ENCODE peak calls at places on chromosomes 1 and 21, in four cellular contexts. P, G, M and H are unnamed samples. For H3K4me1, the result is how much of the 10 kb centered on the place peaks cover.

GRCh38 chr21:37407719-37408455 is 41.3 kb downstream of the DYRK1A start:
- DNase-seq in P (no peak), G (peak), M (no peak), H (no peak)

GRCh38 chr1:35558374-35559316 is 1.0 kb downstream of the NCDN start:
- DNase-seq in P (no peak), G (no peak), M (no peak), H (peak)

GRCh38 chr21:27112186-27112585 is 145.3 kb upstream of the ADAMTS5 start:
- DNase-seq in P (no peak), G (no peak), M (no peak), H (no peak)

GRCh38 chr1:212685429-212685828 is 14.2 kb downstream of the BATF3 start:
- DNase-seq in P (no peak), G (no peak), M (no peak), H (no peak)

GRCh38 chr1:56034222-56034621 is 545.1 kb downstream of the PLPP3 start:
- DNase-seq in P (no peak), G (no peak), M (no peak), H (no peak)

GRCh38 chr1:106232128-106232527 is 824.3 kb upstream of the PRMT6 start:
- DNase-seq in P (no peak), G (no peak), M (no peak), H (no peak)

GRCh38 chr1:245894843-245895242 is 612.2 kb downstream of the SMYD3 start:
- DNase-seq in P (no peak), G (peak), M (no peak), H (no peak)

GRCh38 chr1:168234846-168235547 is 9.2 kb downstream of the SFT2D2 start:
- DNase-seq in P (peak), G (no peak), M (peak), H (peak)

GRCh38 chr1:223748773-223749733 is 36.7 kb downstream of the CAPN2 start:
- DNase-seq in P (no peak), G (no peak), M (peak), H (peak)

GRCh38 chr1:17347769-17348592 is 24.0 kb upstream of the PADI6 start:
- DNase-seq in P (no peak), G (no peak), M (peak), H (no peak)

GRCh38 chr1:59738152-59738551 is 76.6 kb upstream of the HOOK1 start:
- DNase-seq in P (peak), G (no peak), M (no peak), H (no peak)

DNA sequence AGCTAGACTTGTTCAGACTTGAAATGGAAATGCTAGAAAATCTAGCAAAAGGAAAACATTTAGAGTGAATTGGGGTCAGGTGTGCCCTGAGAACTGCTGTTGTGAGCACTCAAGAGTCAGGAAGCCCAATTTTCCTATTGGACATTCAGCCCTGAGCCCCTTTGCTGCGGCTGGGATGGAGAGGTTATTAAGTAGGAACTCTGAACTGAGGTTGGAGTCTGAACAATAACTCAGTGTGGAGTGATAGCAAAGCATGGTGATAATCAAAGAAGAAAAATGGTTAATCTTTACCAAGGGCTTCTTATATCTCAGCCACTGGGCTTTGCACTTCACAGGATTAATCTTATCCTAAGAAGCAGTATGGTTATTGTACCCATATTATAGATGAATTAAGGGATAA is 52.0 kb downstream of the TMCO4 start:
- DNase-seq in P (no peak), G (no peak), M (no peak), H (no peak)
- H3K4me1 ChIP-seq in P (under half), G (under half), M (under half), H (under half)

DNA sequence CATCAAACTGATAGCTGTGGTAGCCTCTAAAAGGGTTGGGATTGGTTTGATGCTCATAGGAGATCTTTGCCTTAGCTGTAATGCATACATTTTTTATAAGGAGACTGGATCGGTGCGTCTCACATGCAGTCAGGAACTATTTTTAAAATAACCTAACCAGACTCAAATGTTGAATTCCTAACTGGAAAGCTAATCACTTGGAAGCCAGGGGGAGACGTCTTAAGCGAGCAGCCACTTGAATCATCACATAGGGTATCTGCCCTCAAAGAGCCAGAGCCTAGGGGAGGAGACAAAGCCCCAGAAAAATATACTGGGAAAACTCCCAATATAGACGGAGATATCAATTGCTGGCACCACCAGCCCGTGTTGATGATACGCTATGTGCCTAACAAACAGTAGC is 61.7 kb upstream of the PUM1 start:
- DNase-seq in P (no peak), G (no peak), M (no peak), H (no peak)
- TF ChIP-seq JUNB in P (no peak), G (no peak), M (no peak), H (no peak)

GRCh38 chr1:154550070-154550469 is 8.4 kb downstream of the UBE2Q1 start:
- DNase-seq in P (no peak), G (no peak), M (no peak), H (no peak)

GRCh38 chr1:154547333-154547732 is 11.1 kb downstream of the UBE2Q1 start:
- DNase-seq in P (no peak), G (no peak), M (no peak), H (no peak)

GRCh38 chr1:154549371-154549770 is 9.1 kb downstream of the UBE2Q1 start:
- DNase-seq in P (no peak), G (no peak), M (no peak), H (no peak)

GRCh38 chr1:154546264-154547043 is 12.0 kb downstream of the UBE2Q1 start:
- DNase-seq in P (peak), G (peak), M (peak), H (peak)

GRCh38 chr1:154548028-154548427 is 10.4 kb downstream of the UBE2Q1 start:
- DNase-seq in P (no peak), G (no peak), M (no peak), H (no peak)
- H3K4me1 ChIP-seq in P (under half), G (under half), M (under half), H (under half)

GRCh38 chr21:44378646-44379581 is 25.5 kb downstream of the TRPM2 start:
- DNase-seq in P (no peak), G (no peak), M (no peak), H (no peak)
- TF ChIP-seq JUNB in P (no peak), G (no peak), M (no peak), H (no peak)

GRCh38 chr1:206926286-206926685 is 4.5 kb upstream of the FCMR start:
- DNase-seq in P (no peak), G (no peak), M (no peak), H (no peak)
- H3K4me1 ChIP-seq in P (under half), G (half or more), M (under half), H (under half)